ENCODE peak calls at places on chromosome 22, in six cellular contexts. W is activated naive CD4-positive, alpha-beta T cell treated with anti-CD3 and anti-CD28 coated beads, Interleukin-2, amount 50 U/mL, for 72 hours; K is Panc1; P is left cardiac atrium; J is effector memory CD8-positive, alpha-beta T cell; X is PC-3. N is an unnamed sample.

GRCh38 chr22:46992121-46992731 is 229.8 kb downstream of the TBC1D22A start:
- ATAC-seq in W (no peak), K (no peak), P (no peak), J (no peak), X (no peak), N (no peak)

GRCh38 chr22:42793848-42794405 is 63.1 kb downstream of the ARFGAP3 start:
- ATAC-seq in W (peak), K (no peak), P (no peak), J (no peak), X (no peak), N (no peak)

GRCh38 chr22:38494498-38494897 is 11.6 kb downstream of the DDX17 start:
- ATAC-seq in W (no peak), K (no peak), P (no peak), J (peak), X (no peak), N (no peak)

GRCh38 chr22:26304730-26305129 is 124.3 kb upstream of the ASPHD2 start:
- ATAC-seq in W (no peak), K (no peak), P (no peak), J (no peak), X (no peak), N (no peak)

GRCh38 chr22:18133452-18133851 is 16.5 kb upstream of the USP18 start:
- ATAC-seq in W (no peak), K (no peak), P (peak), J (no peak), X (no peak), N (no peak)

GRCh38 chr22:47954107-47954506 is 1191.7 kb downstream of the TBC1D22A start:
- ATAC-seq in W (no peak), K (no peak), P (no peak), J (no peak), X (no peak), N (no peak)

GRCh38 chr22:19218541-19219233 is 40.2 kb upstream of the SLC25A1 start:
- ATAC-seq in W (no peak), K (no peak), P (peak), J (no peak), X (no peak), N (no peak)

GRCh38 chr22:45172872-45173585 is 9.3 kb downstream of the NUP50 start:
- ATAC-seq in W (no peak), K (no peak), P (no peak), J (peak), X (no peak), N (no peak)

GRCh38 chr22:45996241-45997076 is 19.5 kb upstream of the WNT7B start:
- ATAC-seq in W (no peak), K (peak), P (peak), J (peak), X (no peak), N (no peak)

GRCh38 chr22:35313311-35314121 is 13.8 kb downstream of the TOM1 start:
- ATAC-seq in W (peak), K (peak), P (peak), J (no peak), X (peak), N (peak)

N was measured in activated T-helper 17 cell treated with anti-CD3 and anti-CD28 coated beads, Interleukin-2, amount 50 U/mL, for 72 hours.